ENCODE peak calls at places on chromosomes 13 and 19, in four cellular contexts. W is neural crest cell, M is WTC11, C is H9. P is an unnamed sample.

GRCh38 chr19:34494601-34495000 is 13.0 kb downstream of the WTIP start:
- DNase-seq in M (no peak), C (no peak), W (no peak), P (no peak)

GRCh38 chr19:49200238-49200862 is 42.8 kb downstream of the TRPM4 start:
- DNase-seq in M (peak), W (no peak), C (peak), P (no peak)

GRCh38 chr13:43990021-43990420 is 110.3 kb downstream of the LACC1 start:
- DNase-seq in M (no peak), W (no peak), C (no peak), P (no peak)

GRCh38 chr19:41431426-41432386 is 4.5 kb upstream of the B3GNT8 start:
- DNase-seq in W (no peak), M (no peak), C (no peak), P (no peak)

GRCh38 chr13:33075996-33076395 is 59.8 kb downstream of the KL start:
- DNase-seq in C (no peak), W (no peak), M (no peak), P (no peak)

GRCh38 chr19:40006273-40006691 is 9.4 kb downstream of the ZNF546 start:
- DNase-seq in C (no peak), M (no peak), W (no peak), P (no peak)

GRCh38 chr19:17026706-17027427 is at the start of gene CPAMD8:
- DNase-seq in M (peak), W (no peak), C (peak), P (no peak)

GRCh38 chr19:3450796-3451411 is 29.4 kb downstream of the SMIM24 start:
- DNase-seq in M (no peak), W (no peak), C (no peak), P (no peak)

GRCh38 chr13:46593403-46593802 is 40.4 kb downstream of the LRCH1 start:
- DNase-seq in W (no peak), M (no peak), C (no peak), P (no peak)

GRCh38 chr19:3108775-3109174 is 14.6 kb downstream of the GNA11 start:
- DNase-seq in C (peak), W (peak), M (peak), P (no peak)

GRCh38 chr13:30869491-30869890 is 36.6 kb upstream of the MEDAG start:
- DNase-seq in C (no peak), W (no peak), M (no peak), P (no peak)

GRCh38 chr19:57802269-57802668 is 12.4 kb downstream of the ZNF552 start:
- DNase-seq in C (peak), M (peak), W (no peak), P (no peak)

GRCh38 chr19:752652-753517 is 2.0 kb downstream of the MISP start:
- DNase-seq in C (no peak), W (no peak), M (no peak), P (no peak)

GRCh38 chr13:79671420-79671819 is 190.5 kb downstream of the NDFIP2 start:
- DNase-seq in C (no peak), M (no peak), W (no peak), P (no peak)

GRCh38 chr19:48120505-48120904 is 9.9 kb upstream of the PLA2G4C start:
- DNase-seq in M (no peak), W (no peak), C (no peak), P (no peak)

GRCh38 chr13:99663908-99664307 is 162.6 kb downstream of the TM9SF2 start:
- DNase-seq in C (no peak), W (no peak), M (no peak), P (no peak)

GRCh38 chr13:95707035-95707434 is 30.1 kb downstream of the DNAJC3 start:
- DNase-seq in W (no peak), C (no peak), M (no peak), P (no peak)

GRCh38 chr13:29935309-29935981 is 85.0 kb upstream of the UBL3 start:
- DNase-seq in W (no peak), C (no peak), M (no peak), P (no peak)

GRCh38 chr13:31044658-31045620 is 112.5 kb downstream of the TEX26 start:
- DNase-seq in M (no peak), W (no peak), C (no peak), P (no peak)

GRCh38 chr13:34941835-34942731 is at the start of gene NBEA:
- DNase-seq in W (peak), C (peak), M (peak), P (peak)

GRCh38 chr19:34173145-34173956 is 1.0 kb downstream of the LSM14A start:
- DNase-seq in C (peak), M (peak), W (peak), P (no peak)

GRCh38 chr13:112690242-112690943 is 555 bp downstream of the ATP11A start:
- DNase-seq in M (peak), W (peak), C (peak), P (no peak)

GRCh38 chr19:11598746-11599145 is 1.5 kb downstream of the ZNF627 start:
- DNase-seq in C (no peak), W (no peak), M (no peak), P (no peak)

GRCh38 chr19:16944626-16945363 is 56.0 kb downstream of the F2RL3 start:
- DNase-seq in W (no peak), M (no peak), C (no peak), P (no peak)

GRCh38 chr13:110113284-110113764 is 193.6 kb downstream of the COL4A1 start:
- DNase-seq in C (no peak), W (no peak), M (no peak), P (no peak)

GRCh38 chr19:19997656-19998268 is 41.5 kb downstream of the ZNF682 start:
- DNase-seq in M (peak), C (peak), W (peak), P (no peak)

GRCh38 chr19:14400913-14401312 is 18.2 kb downstream of the DDX39A start:
- DNase-seq in C (no peak), W (no peak), M (no peak), P (no peak)

GRCh38 chr13:108924154-108924940 is 294.9 kb downstream of the MYO16 start:
- DNase-seq in C (no peak), W (no peak), M (no peak), P (no peak)

GRCh38 chr13:86633346-86633745 is 834.1 kb upstream of the SLITRK6 start:
- DNase-seq in W (no peak), C (no peak), M (no peak), P (no peak)

GRCh38 chr19:7927605-7928333 is 1.8 kb upstream of the CTXN1 start:
- DNase-seq in W (no peak), M (no peak), C (no peak), P (no peak)

GRCh38 chr13:42378383-42378780 is 106.4 kb downstream of the AKAP11 start:
- DNase-seq in M (no peak), W (no peak), C (no peak), P (no peak)

GRCh38 chr13:41405367-41405766 is 52.0 kb upstream of the RGCC start:
- DNase-seq in C (no peak), W (no peak), M (no peak), P (no peak)

GRCh38 chr13:109119886-109120285 is 490.5 kb downstream of the MYO16 start:
- DNase-seq in M (no peak), C (no peak), W (no peak), P (no peak)

GRCh38 chr13:113786262-113786841 is 27.3 kb downstream of the TMEM255B start:
- DNase-seq in M (no peak), C (no peak), W (no peak), P (no peak)

GRCh38 chr19:48613852-48614435 is 932 bp downstream of the FAM83E start:
- DNase-seq in W (no peak), C (no peak), M (no peak), P (no peak)

GRCh38 chr13:64471916-64472315 is 2758.2 kb downstream of the PCDH9 start:
- DNase-seq in W (no peak), M (no peak), C (no peak), P (no peak)
- TF ChIP-seq CTCF in W (peak), M (no peak), C (peak), P (peak)

GRCh38 chr19:12992729-12993128 is 2.5 kb upstream of the NFIX start:
- DNase-seq in W (no peak), C (no peak), M (no peak), P (no peak)

GRCh38 chr19:12991296-12991695 is 4.0 kb upstream of the NFIX start:
- DNase-seq in C (no peak), W (no peak), M (no peak), P (no peak)

GRCh38 chr19:12990853-12991252 is 4.4 kb upstream of the NFIX start:
- DNase-seq in M (no peak), C (no peak), W (no peak), P (no peak)

GRCh38 chr19:12987781-12988180 is 7.5 kb upstream of the NFIX start:
- DNase-seq in M (no peak), W (no peak), C (no peak), P (no peak)

GRCh38 chr19:12990447-12990846 is 4.8 kb upstream of the NFIX start:
- DNase-seq in C (no peak), M (no peak), W (no peak), P (no peak)
- TF ChIP-seq CTCF in C (no peak), M (no peak), W (no peak), P (no peak)

GRCh38 chr13:24053505-24054251 is 106.8 kb upstream of the SPATA13 start:
- DNase-seq in C (peak), M (peak), W (peak), P (no peak)

GRCh38 chr13:24050796-24051715 is 109.5 kb upstream of the SPATA13 start:
- DNase-seq in W (no peak), M (no peak), C (no peak), P (no peak)

GRCh38 chr13:24050292-24050711 is 110.2 kb upstream of the SPATA13 start:
- DNase-seq in W (no peak), M (no peak), C (no peak), P (no peak)

GRCh38 chr13:24052547-24052981 is 108.0 kb upstream of the SPATA13 start:
- DNase-seq in C (no peak), M (no peak), W (no peak), P (no peak)
- TF ChIP-seq CTCF in C (no peak), M (no peak), W (no peak), P (no peak)

DNA sequence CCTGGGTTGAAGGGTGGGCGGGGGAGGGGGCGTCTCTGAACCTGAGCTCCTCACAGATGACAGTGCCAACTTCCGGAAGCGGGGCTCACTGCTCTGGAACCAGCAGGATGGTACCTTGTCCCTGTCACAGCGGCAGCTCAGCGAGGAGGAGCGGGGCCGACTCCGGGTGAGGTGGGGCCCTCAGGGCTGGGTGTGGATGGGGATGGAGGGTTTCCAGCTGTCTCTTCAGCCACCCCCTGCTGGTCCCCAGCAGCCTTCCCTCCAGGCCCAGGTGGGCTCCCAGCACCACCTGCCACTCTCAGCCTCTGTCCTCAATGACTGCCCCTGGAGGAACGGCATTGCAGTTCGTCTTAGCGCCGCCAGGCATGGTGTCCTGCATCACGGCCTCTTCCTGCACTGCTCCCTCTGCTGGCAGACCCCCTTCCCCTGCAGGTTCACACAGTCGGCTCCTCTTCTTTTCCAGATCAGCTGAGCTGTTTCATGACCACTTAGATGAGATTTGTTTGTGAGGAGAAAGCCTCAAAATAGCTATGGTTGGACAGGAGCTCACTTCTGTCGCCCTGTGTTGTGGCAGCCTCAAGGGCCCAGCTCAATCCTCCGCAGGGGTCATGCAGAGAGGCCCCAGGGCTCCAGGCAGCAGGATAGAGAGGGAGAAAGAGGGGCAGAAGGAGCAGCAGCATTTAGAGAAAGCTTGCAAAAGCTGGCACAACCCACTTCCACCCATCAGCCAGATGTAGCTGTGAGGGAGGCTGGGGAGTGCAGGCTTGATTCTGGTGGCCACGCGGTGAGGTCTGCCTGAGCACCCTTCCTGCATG is 2.5 kb upstream of the GARIN5A start:
- DNase-seq in C (peak), M (peak), W (no peak), P (no peak)
- TF ChIP-seq CTCF in C (peak), M (peak), W (peak), P (peak)

DNA sequence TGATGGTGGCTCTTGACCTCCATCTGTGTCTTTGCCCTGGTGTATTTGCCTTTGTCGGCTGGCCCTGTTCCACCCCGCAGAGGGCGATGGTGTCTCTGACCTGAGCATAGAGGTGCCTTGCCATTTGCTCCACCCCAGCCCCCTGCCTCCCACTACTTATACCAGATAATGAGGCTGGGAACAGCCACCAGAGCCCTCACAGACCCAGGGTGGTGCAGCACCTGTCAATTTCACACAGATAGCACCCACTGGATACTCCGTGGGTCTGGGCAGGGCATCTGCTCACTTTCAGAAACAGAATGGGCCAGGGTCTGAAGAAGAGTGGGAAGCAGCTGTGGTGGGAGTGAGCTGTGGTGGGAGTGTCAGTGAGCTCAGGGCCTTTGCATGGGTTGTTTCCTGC is 4.1 kb downstream of the ZNF536 start:
- DNase-seq in M (peak), W (no peak), C (peak), P (no peak)
- TF ChIP-seq CTCF in M (no peak), W (no peak), C (peak), P (no peak)

GRCh38 chr19:18319591-18320135 is 3.2 kb downstream of the LSM4 start:
- DNase-seq in M (no peak), C (no peak), W (no peak), P (no peak)
- TF ChIP-seq CTCF in M (no peak), C (no peak), W (no peak), P (no peak)

P was measured in esophagus squamous epithelium.